ENCODE peak calls at places on chromosomes 12 and 14, in eight cellular contexts. U is mammary epithelial cell, Y is endodermal cell, N is H9, R is H1, D is astrocyte of the spinal cord, L is sigmoid colon, F is Peyer's patch. W is an unnamed sample.

GRCh38 chr12:132747896-132748295 is 13.7 kb downstream of the ANKLE2 start:
- DNase-seq in U (no peak), Y (no peak), N (no peak), R (no peak), D (no peak), L (no peak), F (no peak), W (no peak)

GRCh38 chr12:100868487-100868886 is 73.9 kb downstream of the ANO4 start:
- DNase-seq in U (peak), Y (no peak), N (no peak), R (no peak), D (peak), L (no peak), F (no peak), W (no peak)

GRCh38 chr12:40312982-40313576 is 88.3 kb downstream of the LRRK2 start:
- DNase-seq in U (no peak), Y (no peak), N (no peak), R (no peak), D (peak), L (no peak), F (no peak), W (no peak)

GRCh38 chr12:6605425-6606330 is 1.5 kb downstream of the CHD4 start:
- DNase-seq in U (peak), Y (peak), N (peak), R (peak), D (peak), L (peak), F (no peak), W (no peak)

GRCh38 chr12:51590347-51591019 is 550 bp upstream of the SCN8A start:
- DNase-seq in U (peak), Y (peak), N (no peak), R (peak), D (peak), L (no peak), F (peak), W (no peak)

GRCh38 chr12:6872073-6873048 is 742 bp downstream of the SPSB2 start:
- DNase-seq in U (peak), Y (peak), N (peak), R (peak), D (peak), L (peak), F (peak), W (no peak)

GRCh38 chr12:104680070-104680469 is 223.3 kb downstream of the CHST11 start:
- DNase-seq in U (no peak), Y (peak), N (no peak), R (no peak), D (peak), L (no peak), F (no peak), W (no peak)

GRCh38 chr12:122021822-122022392 is at the start of gene BCL7A:
- DNase-seq in U (peak), Y (peak), N (peak), R (peak), D (peak), L (peak), F (peak), W (no peak)

GRCh38 chr14:33765251-33765650 is 185.6 kb downstream of the EGLN3 start:
- DNase-seq in U (no peak), Y (peak), N (peak), R (peak), D (peak), L (no peak), F (no peak), W (no peak)

GRCh38 chr12:124034297-124034696 is 61.3 kb downstream of the ZNF664 start:
- DNase-seq in U (no peak), Y (no peak), N (no peak), R (peak), D (no peak), L (no peak), F (no peak), W (no peak)

GRCh38 chr12:120061815-120062214 is 54.7 kb downstream of the RAB35 start:
- DNase-seq in U (no peak), Y (no peak), N (no peak), R (no peak), D (no peak), L (no peak), F (no peak), W (no peak)

DNA sequence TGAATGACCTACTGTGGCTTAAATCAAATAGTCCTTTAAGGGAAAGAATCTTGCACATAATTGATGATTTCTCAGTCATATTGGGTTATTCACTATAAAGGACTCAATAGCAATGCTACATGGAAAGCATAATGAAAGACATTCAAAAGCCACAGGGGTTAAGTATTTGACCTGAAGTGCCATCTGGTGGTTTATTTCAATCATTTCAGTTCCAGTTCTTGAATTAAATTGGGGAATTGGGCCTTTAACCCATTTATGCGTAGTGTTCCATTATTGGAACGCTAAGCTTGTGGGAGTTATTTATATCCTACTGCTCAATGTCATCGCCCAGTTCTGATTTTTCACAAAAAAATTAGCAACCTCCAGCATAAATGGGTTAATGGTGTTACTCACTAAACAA is 41.3 kb upstream of the C12orf71 start:
- DNase-seq in U (peak), Y (no peak), N (no peak), R (no peak), D (no peak), L (no peak), F (no peak), W (no peak)
- TF ChIP-seq CTCF in U (peak), Y (peak), N (peak), R (no peak), D (no peak), L (peak), F (peak), W (no peak)

DNA sequence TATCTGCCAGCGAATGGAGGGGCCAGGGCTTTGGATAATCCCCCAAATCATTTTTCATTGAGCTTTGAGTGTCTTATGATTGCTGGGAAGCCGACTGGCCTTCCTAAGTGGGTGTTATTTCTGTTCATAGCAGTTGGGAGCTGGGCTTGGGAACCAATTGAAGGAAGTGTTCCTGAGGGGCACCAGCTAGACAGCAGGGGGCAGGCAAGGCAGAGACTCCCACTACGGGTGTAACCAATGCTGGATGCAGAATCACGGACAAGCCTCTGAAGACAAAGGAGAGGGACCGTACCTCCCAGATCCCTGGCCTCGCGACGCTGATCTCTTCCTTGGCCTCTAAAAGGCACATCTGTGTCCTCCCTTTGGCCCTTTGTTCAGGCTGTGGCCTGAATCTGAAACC is 149.0 kb upstream of the PRMT8 start:
- DNase-seq in U (no peak), Y (peak), N (peak), R (no peak), D (peak), L (no peak), F (no peak), W (no peak)
- TF ChIP-seq CTCF in U (peak), Y (peak), N (peak), R (peak), D (peak), L (no peak), F (no peak), W (peak)

GRCh38 chr14:66662374-66662773 is 154.4 kb downstream of the GPHN start:
- DNase-seq in U (peak), Y (peak), N (no peak), R (no peak), D (no peak), L (no peak), F (no peak), W (no peak)
- TF ChIP-seq CTCF in U (peak), Y (peak), N (peak), R (peak), D (peak), L (no peak), F (peak), W (peak)

GRCh38 chr12:113092478-113093408 is 36.2 kb downstream of the DTX1 start:
- DNase-seq in U (no peak), Y (peak), N (peak), R (peak), D (no peak), L (no peak), F (peak), W (no peak)
- TF ChIP-seq CTCF in U (peak), Y (peak), N (peak), R (peak), D (no peak), L (no peak), F (no peak), W (peak)

DNA sequence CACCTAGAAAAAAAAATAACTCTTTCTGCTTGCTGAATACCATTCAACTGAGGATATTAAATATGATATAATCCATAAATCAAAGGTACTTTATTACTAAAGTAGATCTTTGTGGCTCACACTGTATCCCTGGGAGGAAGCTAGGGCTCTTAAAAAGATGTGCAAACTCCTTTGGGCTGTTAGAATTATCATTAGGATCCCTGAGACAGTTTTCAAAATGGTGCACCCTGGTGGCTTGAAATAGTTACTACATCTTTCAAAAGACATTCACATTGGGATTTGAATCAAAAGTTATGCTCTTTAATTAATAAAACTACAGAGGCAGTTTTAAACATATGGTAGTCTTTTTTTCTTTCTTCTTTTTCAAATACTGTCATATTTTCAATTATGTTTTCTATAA is 228.5 kb upstream of the G2E3 start:
- DNase-seq in U (peak), Y (no peak), N (no peak), R (no peak), D (no peak), L (no peak), F (no peak), W (no peak)
- TF ChIP-seq CTCF in U (peak), Y (peak), N (peak), R (peak), D (no peak), L (no peak), F (no peak), W (peak)

GRCh38 chr14:105059035-105059916 is 6.0 kb downstream of the GPR132 start:
- DNase-seq in U (no peak), Y (peak), N (peak), R (peak), D (no peak), L (no peak), F (peak), W (no peak)
- TF ChIP-seq CTCF in U (no peak), Y (peak), N (peak), R (no peak), D (no peak), L (no peak), F (no peak), W (peak)

GRCh38 chr12:49609875-49610154 is 4.4 kb upstream of the FAM186B start:
- DNase-seq in U (peak), Y (peak), N (no peak), R (no peak), D (no peak), L (no peak), F (no peak), W (no peak)
- TF ChIP-seq CTCF in U (peak), Y (peak), N (no peak), R (peak), D (no peak), L (no peak), F (no peak), W (no peak)